ENCODE peak calls at places on chromosomes 12 and 14, in six cellular contexts. C is fibroblast of pulmonary artery, J is breast epithelium, X is heart left ventricle, D is body of pancreas, E is astrocyte of the cerebellum. S is an unnamed sample.
A peak's percentile ranks its signal among the peaks of the same experiment; 100 is the strongest.

GRCh38 chr14:77880056-77880455 is 80.1 kb downstream of the ADCK1 start:
- DNase-seq in C (no peak), J (no peak), X (peak; percentile 32), D (peak; percentile 30), E (no peak), S (no peak)

GRCh38 chr14:36605506-36605857 is 23.1 kb upstream of the NKX2-8 start:
- DNase-seq in C (peak; percentile 11), J (no peak), X (no peak), D (no peak), E (no peak), S (no peak)

GRCh38 chr12:102234599-102234998 is 37.0 kb upstream of the PMCH start:
- DNase-seq in C (no peak), J (no peak), X (no peak), D (no peak), E (no peak), S (no peak)

GRCh38 chr14:75306917-75307699 is 28.5 kb downstream of the FOS start:
- DNase-seq in C (no peak), J (no peak), X (no peak), D (no peak), E (no peak), S (no peak)

GRCh38 chr12:3041558-3042164 is 35.5 kb upstream of the TSPAN9 start:
- DNase-seq in C (peak; percentile 84), J (peak; percentile 25), X (peak; percentile 60), D (peak; percentile 75), E (peak; percentile 59), S (no peak)

GRCh38 chr12:63915105-63915830 is 70.8 kb downstream of the SRGAP1 start:
- DNase-seq in C (peak; percentile 73), J (no peak), X (no peak), D (peak; percentile 17), E (no peak), S (no peak)

GRCh38 chr14:101404426-101405170 is 156.7 kb upstream of the DIO3 start:
- DNase-seq in C (no peak), J (no peak), X (no peak), D (no peak), E (no peak), S (no peak)

GRCh38 chr12:12723681-12724420 is 6.7 kb downstream of the CDKN1B start:
- DNase-seq in C (no peak), J (no peak), X (peak; percentile 62), D (peak; percentile 59), E (no peak), S (no peak)

GRCh38 chr14:51507556-51508511 is 143.9 kb upstream of the FRMD6 start:
- DNase-seq in C (peak; percentile 63), J (peak; percentile 68), X (peak; percentile 81), D (peak; percentile 43), E (peak; percentile 68), S (peak; percentile 78)

GRCh38 chr14:99099051-99099787 is 172.8 kb downstream of the BCL11B start:
- DNase-seq in C (no peak), J (peak; percentile 37), X (no peak), D (no peak), E (no peak), S (no peak)

GRCh38 chr12:1919284-1919683 is 832 bp upstream of the CACNA2D4 start:
- DNase-seq in C (no peak), J (no peak), X (no peak), D (no peak), E (no peak), S (no peak)

GRCh38 chr12:29782285-29782820 is 1.4 kb downstream of the TMTC1 start:
- DNase-seq in C (peak; percentile 75), J (no peak), X (no peak), D (peak; percentile 15), E (peak; percentile 48), S (peak; percentile 64)

GRCh38 chr12:88393017-88393767 is 187.1 kb downstream of the KITLG start:
- DNase-seq in C (peak; percentile 60), J (no peak), X (no peak), D (peak; percentile 8), E (no peak), S (no peak)

GRCh38 chr12:10701226-10701681 is 21.9 kb downstream of the YBX3 start:
- DNase-seq in C (no peak), J (no peak), X (no peak), D (no peak), E (no peak), S (no peak)

GRCh38 chr12:14946856-14947255 is 8.5 kb upstream of the ERP27 start:
- DNase-seq in C (no peak), J (no peak), X (no peak), D (no peak), E (no peak), S (no peak)

GRCh38 chr14:51622376-51622775 is 29.3 kb upstream of the FRMD6 start:
- DNase-seq in C (no peak), J (no peak), X (no peak), D (no peak), E (no peak), S (no peak)

GRCh38 chr14:50389668-50390441 is 6.8 kb downstream of the CDKL1 start:
- DNase-seq in C (no peak), J (no peak), X (no peak), D (no peak), E (no peak), S (no peak)

GRCh38 chr12:76313289-76313688 is 34.9 kb downstream of the BBS10 start:
- DNase-seq in C (no peak), J (no peak), X (no peak), D (no peak), E (no peak), S (no peak)

GRCh38 chr12:76317976-76318375 is 30.2 kb downstream of the BBS10 start:
- DNase-seq in C (no peak), J (no peak), X (no peak), D (no peak), E (no peak), S (no peak)

GRCh38 chr12:76316468-76316867 is 31.7 kb downstream of the BBS10 start:
- DNase-seq in C (no peak), J (no peak), X (no peak), D (no peak), E (no peak), S (no peak)

DNA sequence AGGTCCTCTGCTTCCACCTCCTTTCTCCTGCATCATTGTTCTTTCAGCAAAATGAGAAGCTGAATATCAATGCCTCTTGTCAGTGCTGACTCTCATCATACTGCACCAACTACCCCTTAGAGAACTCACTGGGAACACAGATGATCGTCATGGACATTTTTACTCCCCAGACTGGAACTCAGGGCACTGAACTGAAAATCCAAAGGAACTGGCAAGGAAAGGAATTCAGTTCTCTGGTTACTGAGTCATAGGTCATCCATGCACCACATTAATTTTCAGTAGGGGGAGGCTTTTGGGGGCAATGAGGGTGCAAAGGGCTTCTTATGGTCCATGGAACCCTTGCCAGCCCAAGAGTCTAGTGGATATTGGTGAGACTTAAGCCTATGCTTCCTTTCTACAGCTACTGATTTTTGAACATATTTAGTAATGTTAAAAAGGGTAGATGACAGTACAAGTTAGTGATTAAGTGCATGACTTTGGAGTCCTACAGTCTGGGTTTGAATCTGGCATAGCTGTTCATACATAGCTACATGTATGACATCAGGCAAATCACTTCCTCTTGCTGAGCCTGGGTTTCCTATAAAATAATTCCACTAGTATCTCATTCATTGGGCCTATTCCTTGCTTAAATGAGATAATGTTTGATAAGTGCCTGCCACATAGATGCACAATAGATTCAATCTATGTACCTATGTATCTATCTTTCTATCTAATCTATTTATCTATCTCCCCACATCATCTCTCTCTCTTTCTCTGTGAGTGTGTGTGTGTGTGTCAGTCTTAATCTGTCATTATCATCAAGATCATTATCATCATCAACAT is 29.2 kb downstream of the BBS10 start:
- DNase-seq in C (no peak), J (no peak), X (no peak), D (no peak), E (no peak), S (no peak)
- H3K4me3 ChIP-seq in C (no peak overlapping the region), J (no peak overlapping the region), X (no peak overlapping the region), D (no peak overlapping the region), E (no peak overlapping the region), S (no peak overlapping the region)

GRCh38 chr12:44531349-44531905 is 344.7 kb downstream of the NELL2 start:
- DNase-seq in C (no peak), J (no peak), X (no peak), D (no peak), E (no peak), S (no peak)

GRCh38 chr12:44521702-44522101 is 354.4 kb downstream of the NELL2 start:
- DNase-seq in C (no peak), J (no peak), X (no peak), D (no peak), E (no peak), S (no peak)

GRCh38 chr12:44526655-44527199 is 349.4 kb downstream of the NELL2 start:
- DNase-seq in C (no peak), J (no peak), X (no peak), D (no peak), E (no peak), S (no peak)

GRCh38 chr12:44523828-44524227 is 352.3 kb downstream of the NELL2 start:
- DNase-seq in C (no peak), J (no peak), X (no peak), D (no peak), E (no peak), S (no peak)

GRCh38 chr12:44525806-44526654 is 350.1 kb downstream of the NELL2 start:
- DNase-seq in C (no peak), J (no peak), X (no peak), D (no peak), E (no peak), S (no peak)
- TF ChIP-seq CTCF in C (no peak), J (no peak), X (no peak), D (no peak), E (no peak), S (no peak)

GRCh38 chr14:104813286-104813685 is 12.4 kb downstream of the ZBTB42 start:
- DNase-seq in C (no peak), J (no peak), X (no peak), D (no peak), E (no peak), S (no peak)
- H3K4me3 ChIP-seq in C (no peak overlapping the region), J (no peak overlapping the region), X (no peak overlapping the region), D (no peak overlapping the region), E (no peak overlapping the region), S (no peak overlapping the region)

DNA sequence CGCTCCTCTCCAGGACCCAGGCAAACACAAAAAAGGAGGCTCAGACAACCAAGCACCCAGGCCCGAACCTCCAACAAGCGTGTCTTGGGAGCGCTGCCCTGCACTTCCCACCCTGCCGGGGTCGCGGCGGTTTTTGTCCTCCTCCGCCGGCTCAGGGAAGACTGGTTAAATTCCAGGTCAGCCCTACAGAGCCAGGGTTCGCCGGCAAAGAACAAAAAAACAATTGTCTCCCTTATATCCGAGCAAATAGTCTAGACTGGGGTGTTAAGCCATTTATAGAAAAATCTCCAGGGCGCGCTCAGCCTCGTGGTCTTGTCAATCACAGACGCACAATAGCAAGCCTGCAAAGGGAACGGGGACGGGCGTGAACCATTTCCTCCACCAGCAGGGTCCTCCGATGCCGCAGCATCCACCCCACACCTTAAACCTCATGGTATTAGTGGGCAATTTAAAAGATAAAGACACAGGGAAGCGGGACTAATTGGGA is 46.9 kb downstream of the BCAT1 start:
- DNase-seq in C (no peak), J (no peak), X (no peak), D (no peak), E (no peak), S (peak; percentile 75)
- TF ChIP-seq CTCF in C (no peak), J (no peak), X (no peak), D (no peak), E (no peak), S (no peak)

GRCh38 chr14:76376878-76377523 is 1.1 kb downstream of the ESRRB start:
- DNase-seq in C (no peak), J (no peak), X (no peak), D (no peak), E (no peak), S (no peak)
- H3K4me3 ChIP-seq in C (no peak overlapping the region), J (peak overlapping the region; percentile 59), X (peak overlapping the region; percentile 31), D (peak overlapping the region; percentile 18), E (no peak overlapping the region), S (no peak overlapping the region)

GRCh38 chr12:109880049-109880931 is at the start of gene GLTP:
- DNase-seq in C (peak; percentile 70), J (peak; percentile 79), X (peak; percentile 91), D (peak; percentile 91), E (peak; percentile 24), S (no peak)
- TF ChIP-seq CTCF in C (no peak), J (peak; percentile 97), X (peak; percentile 68), D (peak; percentile 73), E (no peak), S (peak; percentile 16)